ENCODE peak calls at places on chromosomes 7 and 10, in five cellular contexts. Y is heart left ventricle; D is CD4-positive, CD25-positive, alpha-beta regulatory T cell; I is sigmoid colon; A is brain microvascular endothelial cell. G is an unnamed sample. For H3K36me3, the result is how much of the 10 kb centered on the place peaks cover.

GRCh38 chr7:36723951-36724664 is at the start of gene AOAH:
- DNase-seq in Y (peak), D (peak), I (peak), A (no peak), G (no peak)

GRCh38 chr7:48497521-48497920 is 326.3 kb downstream of the ABCA13 start:
- DNase-seq in Y (no peak), D (no peak), I (no peak), A (no peak), G (no peak)

GRCh38 chr7:128381161-128381821 is 19.8 kb upstream of the PRRT4 start:
- DNase-seq in Y (no peak), D (no peak), I (no peak), A (no peak), G (no peak)

GRCh38 chr10:33271969-33272583 is 62.4 kb downstream of the NRP1 start:
- DNase-seq in Y (no peak), D (no peak), I (no peak), A (no peak), G (no peak)

GRCh38 chr10:34236927-34237326 is 578.2 kb downstream of the PARD3 start:
- DNase-seq in Y (no peak), D (no peak), I (no peak), A (no peak), G (no peak)

GRCh38 chr7:98836811-98837631 is 32.8 kb downstream of the TMEM130 start:
- DNase-seq in Y (no peak), D (no peak), I (no peak), A (peak), G (no peak)

GRCh38 chr7:824106-824505 is 8.2 kb upstream of the SUN1 start:
- DNase-seq in Y (peak), D (no peak), I (peak), A (no peak), G (peak)

GRCh38 chr10:131233611-131234258 is 77.8 kb downstream of the TCERG1L start:
- DNase-seq in Y (no peak), D (no peak), I (no peak), A (no peak), G (no peak)

GRCh38 chr10:48449501-48450232 is 143.2 kb downstream of the MAPK8 start:
- DNase-seq in Y (peak), D (no peak), I (peak), A (no peak), G (peak)

GRCh38 chr7:44060091-44060947 is 5.0 kb downstream of the PGAM2 start:
- DNase-seq in Y (peak), D (no peak), I (peak), A (no peak), G (peak)

GRCh38 chr10:110918633-110919348 is at the start of gene BBIP1:
- DNase-seq in Y (no peak), D (no peak), I (no peak), A (peak), G (no peak)

GRCh38 chr7:23356726-23357125 is 57.6 kb downstream of the MALSU1 start:
- DNase-seq in Y (no peak), D (no peak), I (no peak), A (peak), G (no peak)

GRCh38 chr10:3636356-3637181 is 148.4 kb downstream of the KLF6 start:
- DNase-seq in Y (no peak), D (no peak), I (no peak), A (no peak), G (no peak)

GRCh38 chr10:101250136-101250535 is 20.9 kb upstream of the LBX1 start:
- DNase-seq in Y (no peak), D (no peak), I (no peak), A (no peak), G (no peak)

GRCh38 chr10:15201589-15202300 is 33.3 kb upstream of the NMT2 start:
- DNase-seq in Y (no peak), D (no peak), I (peak), A (peak), G (no peak)

GRCh38 chr7:95596183-95597135 is at the start of gene PDK4:
- DNase-seq in Y (peak), D (no peak), I (peak), A (peak), G (peak)

GRCh38 chr7:45140827-45141226 is 16.8 kb upstream of the RAMP3 start:
- DNase-seq in Y (no peak), D (no peak), I (no peak), A (no peak), G (peak)

GRCh38 chr10:5534051-5534821 is 9.5 kb downstream of the CALML3 start:
- DNase-seq in Y (no peak), D (no peak), I (peak), A (no peak), G (peak)

GRCh38 chr7:100444311-100445278 is 8.3 kb upstream of the PPP1R35 start:
- DNase-seq in Y (no peak), D (no peak), I (no peak), A (peak), G (peak)

GRCh38 chr7:141511370-141512335 is 39.6 kb upstream of the AGK start:
- DNase-seq in Y (peak), D (no peak), I (no peak), A (no peak), G (no peak)

GRCh38 chr7:136953386-136953785 is 84.9 kb downstream of the CHRM2 start:
- DNase-seq in Y (no peak), D (no peak), I (no peak), A (peak), G (no peak)

GRCh38 chr10:50607526-50607925 is 16.2 kb downstream of the SGMS1 start:
- DNase-seq in Y (no peak), D (no peak), I (no peak), A (no peak), G (no peak)

GRCh38 chr10:78768882-78769281 is 299.9 kb upstream of the ZMIZ1 start:
- DNase-seq in Y (no peak), D (no peak), I (no peak), A (no peak), G (no peak)

GRCh38 chr7:136009488-136010079 is 32.4 kb upstream of the MTPN start:
- DNase-seq in Y (no peak), D (no peak), I (no peak), A (peak), G (no peak)

GRCh38 chr7:2701832-2702593 is 14.0 kb downstream of the AMZ1 start:
- DNase-seq in Y (peak), D (no peak), I (peak), A (no peak), G (peak)

GRCh38 chr7:4042402-4042801 is 639.7 kb upstream of the FOXK1 start:
- DNase-seq in Y (no peak), D (no peak), I (no peak), A (no peak), G (no peak)

GRCh38 chr7:115933463-115933862 is 97.1 kb downstream of the TFEC start:
- DNase-seq in Y (no peak), D (no peak), I (no peak), A (no peak), G (no peak)

GRCh38 chr10:90969148-90969547 is 48.3 kb upstream of the ANKRD1 start:
- DNase-seq in Y (no peak), D (no peak), I (no peak), A (no peak), G (no peak)

GRCh38 chr10:34348917-34349509 is 466.1 kb downstream of the PARD3 start:
- DNase-seq in Y (no peak), D (no peak), I (no peak), A (no peak), G (no peak)

GRCh38 chr7:78226059-78226658 is 427.6 kb downstream of the PHTF2 start:
- DNase-seq in Y (peak), D (no peak), I (no peak), A (no peak), G (peak)

GRCh38 chr10:116978906-116979305 is 26.1 kb downstream of the SHTN1 start:
- DNase-seq in Y (no peak), D (no peak), I (no peak), A (no peak), G (no peak)

GRCh38 chr10:62851449-62851848 is 35.3 kb upstream of the EGR2 start:
- DNase-seq in Y (no peak), D (no peak), I (no peak), A (no peak), G (no peak)

DNA sequence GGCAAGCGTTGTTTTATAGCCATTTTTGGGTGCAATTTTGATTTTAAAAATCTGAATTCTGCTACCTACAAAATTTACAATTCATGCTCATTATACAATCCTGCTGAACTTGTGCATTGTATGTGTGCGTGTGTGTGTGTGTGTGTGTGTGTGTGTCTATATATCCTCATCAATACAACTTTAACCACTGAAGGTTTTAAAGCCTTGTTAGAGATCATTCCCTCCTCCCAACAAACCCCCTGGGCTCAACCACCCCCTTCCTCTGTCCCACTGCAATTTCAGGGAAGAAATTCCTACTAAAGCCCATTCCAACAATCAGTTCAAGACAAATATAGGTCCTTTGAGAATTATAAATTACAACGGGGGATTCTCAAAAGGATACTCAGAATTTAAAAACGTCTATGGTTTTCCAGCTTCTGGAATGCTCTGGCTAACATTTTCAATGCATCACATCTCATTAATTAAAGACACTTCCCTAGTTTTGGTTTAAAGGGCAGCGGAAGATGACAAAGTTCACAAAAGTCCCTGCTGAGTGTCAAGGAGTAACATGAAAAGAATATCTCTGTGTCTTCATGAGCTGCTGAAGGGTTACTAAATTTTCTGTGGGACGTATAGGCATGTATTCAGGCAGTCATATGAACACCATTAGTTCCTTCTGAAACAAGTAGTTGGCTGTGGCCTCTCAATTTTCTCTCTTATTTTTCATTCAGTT is 862 bp upstream of the SEMA3A start:
- DNase-seq in Y (no peak), D (no peak), I (no peak), A (no peak), G (no peak)
- H3K4me3 ChIP-seq in Y (peak), D (no peak), I (peak), A (peak), G (peak)

GRCh38 chr10:70822421-70822820 is 6.7 kb downstream of the SGPL1 start:
- DNase-seq in Y (no peak), D (no peak), I (no peak), A (no peak), G (no peak)
- H3K36me3 ChIP-seq in Y (under half), D (under half), I (under half), A (under half), G (under half)

GRCh38 chr7:87474533-87475358 is 734 bp downstream of the ABCB4 start:
- DNase-seq in Y (peak), D (no peak), I (no peak), A (peak), G (no peak)
- H3K4me3 ChIP-seq in Y (peak), D (no peak), I (peak), A (peak), G (peak)

DNA sequence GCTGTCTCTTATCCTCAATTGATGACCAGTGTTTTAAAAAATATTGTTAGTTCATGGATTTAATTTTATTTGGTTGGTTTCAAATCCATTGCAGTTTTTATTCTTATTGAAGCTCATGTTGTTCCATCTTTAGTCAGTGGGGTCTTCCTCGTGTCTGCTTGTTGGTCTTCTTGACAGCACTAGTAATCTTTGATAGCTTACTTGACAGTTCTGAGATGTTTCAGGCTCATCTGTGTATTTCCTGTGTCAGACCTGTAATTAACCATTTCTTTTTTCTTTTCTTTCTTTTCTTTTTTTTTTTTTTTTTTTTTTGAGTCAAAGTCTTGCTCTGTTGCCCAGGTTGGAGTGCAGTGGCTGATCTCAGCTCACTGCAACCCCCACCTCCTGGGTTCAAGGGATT is 28.2 kb downstream of the SLK start:
- DNase-seq in Y (no peak), D (no peak), I (no peak), A (no peak), G (no peak)
- H3K36me3 ChIP-seq in Y (half or more), D (under half), I (under half), A (under half), G (under half)

G was measured in aorta.